ENCODE peak calls at places on chromosome 15, in eight cellular contexts. I, G, R, C, X, P, F and Y are unnamed samples.

GRCh38 chr15:67914537-67915373 is 74.9 kb upstream of the RNU6-1 start:
- DNase-seq in C (no peak), R (no peak), G (peak), F (peak), I (peak), X (no peak), P (peak), Y (peak)

GRCh38 chr15:65292938-65293518 is 2.8 kb upstream of the RNU5A-1 start:
- DNase-seq in P (no peak), C (no peak), X (no peak), F (no peak), G (no peak), I (no peak), R (no peak), Y (no peak)

GRCh38 chr15:94174399-94174802 is 57.0 kb upstream of the MCTP2 start:
- DNase-seq in C (no peak), I (no peak), F (no peak), P (no peak), G (no peak), X (no peak), R (peak), Y (no peak)

GRCh38 chr15:38195191-38195901 is 57.3 kb upstream of the SPRED1 start:
- DNase-seq in X (no peak), I (no peak), G (no peak), P (no peak), F (no peak), C (no peak), R (no peak), Y (no peak)

GRCh38 chr15:43095708-43096347 is 10.0 kb downstream of the UBR1 start:
- DNase-seq in P (no peak), R (no peak), X (no peak), G (no peak), F (peak), I (no peak), C (no peak), Y (no peak)

GRCh38 chr15:44666208-44667038 is 3.0 kb upstream of the SPG11 start:
- DNase-seq in R (no peak), P (no peak), G (no peak), C (no peak), I (no peak), F (no peak), X (no peak), Y (no peak)

GRCh38 chr15:81221449-81221848 is 24.8 kb downstream of the IL16 start:
- DNase-seq in F (peak), C (no peak), X (no peak), R (no peak), G (no peak), I (no peak), P (no peak), Y (no peak)

GRCh38 chr15:93036922-93037321 is 52.1 kb downstream of the RGMA start:
- DNase-seq in F (no peak), X (no peak), I (no peak), C (no peak), P (no peak), R (no peak), G (no peak), Y (no peak)

GRCh38 chr15:31367730-31368344 is 41.2 kb downstream of the KLF13 start:
- DNase-seq in G (no peak), X (no peak), C (no peak), F (no peak), I (no peak), R (no peak), P (no peak), Y (no peak)

GRCh38 chr15:66114863-66115425 is 138.6 kb downstream of the MEGF11 start:
- DNase-seq in C (no peak), R (no peak), F (no peak), X (no peak), I (no peak), G (no peak), P (no peak), Y (no peak)

GRCh38 chr15:101540480-101541239 is 51.2 kb upstream of the PCSK6 start:
- DNase-seq in X (no peak), F (no peak), R (no peak), G (no peak), I (no peak), C (no peak), P (peak), Y (no peak)

GRCh38 chr15:94987085-94987484 is 755.7 kb downstream of the MCTP2 start:
- DNase-seq in F (no peak), C (no peak), X (no peak), G (no peak), R (no peak), I (no peak), P (no peak), Y (no peak)

GRCh38 chr15:69860316-69860715 is 237.4 kb downstream of the TLE3 start:
- DNase-seq in F (no peak), P (no peak), G (no peak), X (no peak), C (no peak), I (no peak), R (no peak), Y (no peak)

GRCh38 chr15:70643783-70644125 is 119.6 kb downstream of the UACA start:
- DNase-seq in I (no peak), F (peak), X (no peak), C (no peak), G (no peak), R (no peak), P (no peak), Y (no peak)

GRCh38 chr15:93152951-93153350 is 63.9 kb upstream of the RGMA start:
- DNase-seq in P (no peak), G (peak), F (peak), I (no peak), X (no peak), R (no peak), C (no peak), Y (no peak)

DNA sequence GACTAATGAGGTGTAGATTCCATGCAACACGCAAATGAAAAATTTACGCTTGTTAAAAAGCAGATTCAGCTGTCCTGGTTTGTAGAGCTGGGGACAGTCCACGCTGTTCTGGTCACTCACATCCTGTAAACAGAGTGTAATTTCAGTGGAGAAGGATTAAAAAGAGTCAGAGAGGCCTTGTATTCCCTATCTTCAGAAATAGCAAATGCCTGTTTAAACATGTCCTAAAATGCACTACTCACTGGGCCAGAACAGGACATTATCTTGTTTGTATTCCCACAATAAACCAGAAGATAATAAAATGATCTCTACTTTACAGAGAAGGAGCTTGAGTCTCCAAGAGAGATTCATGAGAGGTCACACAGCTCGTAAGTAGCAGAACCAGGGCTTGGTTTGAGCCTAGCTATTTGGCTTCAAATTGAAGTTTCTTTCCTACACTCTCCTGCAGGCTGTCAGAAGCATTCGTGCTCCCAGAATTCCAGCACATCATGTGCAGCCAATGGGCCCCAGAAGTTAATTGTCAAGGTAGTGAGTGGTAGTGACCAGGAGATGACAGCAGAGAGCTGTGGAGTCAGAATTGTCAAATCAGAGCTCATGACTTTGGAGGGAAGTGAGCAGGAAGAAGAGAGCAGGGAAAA is 242.5 kb downstream of the ATP8B4 start:
- DNase-seq in P (no peak), C (no peak), R (no peak), I (peak), G (peak), X (no peak), F (peak), Y (no peak)
- TF ChIP-seq CTCF in P (no peak), C (peak), R (peak), I (peak), G (peak), X (no peak), F (peak), Y (peak)

GRCh38 chr15:63597033-63597790 is at the start of gene FBXL22:
- DNase-seq in F (no peak), X (no peak), C (no peak), I (no peak), G (peak), P (no peak), R (peak), Y (no peak)
- TF ChIP-seq CTCF in F (no peak), X (no peak), C (no peak), I (no peak), G (no peak), P (no peak), R (no peak), Y (no peak)

GRCh38 chr15:57640935-57641682 is 49.4 kb downstream of the MYZAP start:
- DNase-seq in C (no peak), R (no peak), X (peak), F (peak), G (peak), I (peak), P (no peak), Y (no peak)
- TF ChIP-seq CTCF in C (peak), R (peak), X (peak), F (peak), G (peak), I (peak), P (no peak), Y (peak)

GRCh38 chr15:72532991-72533601 is 59.0 kb downstream of the ARIH1 start:
- DNase-seq in R (no peak), X (no peak), F (no peak), P (no peak), I (peak), C (no peak), G (no peak), Y (no peak)
- TF ChIP-seq CTCF in R (peak), X (peak), F (peak), P (no peak), I (peak), C (peak), G (peak), Y (peak)

GRCh38 chr15:35696767-35697231 is 150.8 kb upstream of the DPH6 start:
- DNase-seq in P (no peak), R (peak), X (peak), F (peak), I (no peak), G (peak), C (no peak), Y (no peak)

GRCh38 chr15:35695002-35695401 is 149.0 kb upstream of the DPH6 start:
- DNase-seq in R (no peak), I (no peak), X (no peak), C (no peak), P (no peak), F (no peak), G (no peak), Y (no peak)

GRCh38 chr15:35698331-35698730 is 152.4 kb upstream of the DPH6 start:
- DNase-seq in C (no peak), X (peak), F (no peak), P (no peak), R (no peak), G (no peak), I (no peak), Y (no peak)

GRCh38 chr15:35698978-35699377 is 153.0 kb upstream of the DPH6 start:
- DNase-seq in P (no peak), R (no peak), I (no peak), G (no peak), X (no peak), C (no peak), F (no peak), Y (no peak)

GRCh38 chr15:35697549-35698299 is 151.8 kb upstream of the DPH6 start:
- DNase-seq in P (no peak), I (peak), R (peak), F (peak), C (no peak), G (peak), X (peak), Y (no peak)
- TF ChIP-seq CTCF in P (no peak), I (peak), R (no peak), F (no peak), C (no peak), G (no peak), X (peak), Y (peak)

GRCh38 chr15:41115088-41115651 is 910 bp downstream of the INO80 start:
- DNase-seq in P (no peak), R (peak), X (peak), C (no peak), F (peak), I (peak), G (peak), Y (no peak)
- TF ChIP-seq CTCF in P (no peak), R (peak), X (peak), C (no peak), F (peak), I (peak), G (peak), Y (peak)

GRCh38 chr15:99153026-99153535 is 48.2 kb downstream of the SYNM start:
- DNase-seq in R (no peak), F (no peak), G (no peak), I (no peak), X (no peak), P (no peak), C (no peak), Y (no peak)

GRCh38 chr15:99157456-99157855 is 52.6 kb downstream of the SYNM start:
- DNase-seq in R (no peak), X (peak), P (peak), F (peak), G (no peak), I (no peak), C (no peak), Y (no peak)

GRCh38 chr15:99155961-99156443 is 51.1 kb downstream of the SYNM start:
- DNase-seq in X (no peak), G (peak), R (no peak), F (peak), C (no peak), I (no peak), P (no peak), Y (no peak)

GRCh38 chr15:99151156-99151555 is 46.3 kb downstream of the SYNM start:
- DNase-seq in C (no peak), X (no peak), F (no peak), R (no peak), P (no peak), G (no peak), I (no peak), Y (no peak)

DNA sequence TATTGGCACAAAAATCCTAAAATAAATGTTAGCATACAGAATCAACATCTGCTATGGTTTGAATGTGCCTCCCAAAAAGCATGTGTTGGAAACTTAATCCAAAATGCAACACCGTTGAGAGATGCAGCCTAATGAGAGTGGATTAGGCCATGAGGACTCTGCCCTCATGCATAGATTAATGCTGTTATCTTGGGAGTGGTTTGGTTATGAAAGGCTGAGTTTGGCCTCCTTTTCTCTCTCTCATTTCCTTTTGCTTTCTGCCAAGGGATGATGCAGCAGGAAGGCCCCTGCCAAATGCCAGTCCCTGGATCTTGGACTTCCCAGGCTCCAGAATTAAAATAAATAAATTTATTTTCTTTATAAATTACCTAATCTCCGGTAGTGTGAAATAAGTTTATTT is 49.4 kb downstream of the SYNM start:
- DNase-seq in F (peak), X (peak), R (no peak), P (no peak), I (no peak), C (no peak), G (no peak), Y (no peak)
- TF ChIP-seq CTCF in F (no peak), X (no peak), R (no peak), P (no peak), I (no peak), C (no peak), G (no peak), Y (no peak)